ENCODE peak calls at places on chromosomes 12 and 14, in four cellular contexts. K, T, H and N are unnamed samples.
A peak's percentile ranks its signal among the peaks of the same experiment; 100 is the strongest.

GRCh38 chr12:53053223-53054111 is 3.6 kb downstream of the TNS2 start:
- DNase-seq in K (no peak), H (peak; percentile 84), T (peak; percentile 77), N (peak; percentile 65)

GRCh38 chr12:107287436-107288413 is 194.4 kb upstream of the CRY1 start:
- DNase-seq in K (no peak), T (no peak), H (no peak), N (no peak)

GRCh38 chr12:49750027-49750977 is 8.9 kb downstream of the TMBIM6 start:
- DNase-seq in T (peak; percentile 43), K (no peak), H (no peak), N (no peak)

GRCh38 chr14:50198503-50198902 is 32.9 kb downstream of the SOS2 start:
- DNase-seq in K (no peak), H (no peak), T (no peak), N (no peak)

GRCh38 chr12:126518596-126519200 is 1453.5 kb downstream of the AACS start:
- DNase-seq in H (no peak), T (no peak), K (no peak), N (no peak)

GRCh38 chr12:18907793-18908580 is 170.1 kb downstream of the CAPZA3 start:
- DNase-seq in T (no peak), K (no peak), H (no peak), N (no peak)

GRCh38 chr12:1634590-1635191 is 5.7 kb downstream of the WNT5B start:
- DNase-seq in T (peak; percentile 46), K (peak; percentile 78), H (peak; percentile 75), N (peak; percentile 39)

GRCh38 chr14:54489731-54490447 is 1.1 kb upstream of the GMFB start:
- DNase-seq in H (no peak), T (no peak), K (no peak), N (no peak)

GRCh38 chr12:95224202-95225170 is 6.9 kb downstream of the VEZT start:
- DNase-seq in K (no peak), H (no peak), T (no peak), N (no peak)

GRCh38 chr12:62320054-62320453 is 59.9 kb downstream of the USP15 start:
- DNase-seq in K (no peak), T (no peak), H (no peak), N (no peak)

GRCh38 chr14:63045234-63045611 is at the start of gene KCNH5:
- DNase-seq in T (no peak), H (no peak), K (no peak), N (no peak)

GRCh38 chr14:69620211-69620611 is 8.8 kb downstream of the SUSD6 start:
- DNase-seq in K (no peak), T (no peak), H (no peak), N (no peak)

GRCh38 chr12:5661820-5662219 is 229.9 kb downstream of the NTF3 start:
- DNase-seq in K (no peak), T (no peak), H (no peak), N (no peak)

GRCh38 chr12:5660271-5660670 is 228.4 kb downstream of the NTF3 start:
- DNase-seq in K (no peak), T (no peak), H (no peak), N (no peak)

GRCh38 chr12:5665615-5666014 is 233.7 kb downstream of the NTF3 start:
- DNase-seq in K (no peak), H (no peak), T (no peak), N (no peak)
- H3K27ac ChIP-seq in K (no peak overlapping the region), H (no peak overlapping the region), T (no peak overlapping the region), N (no peak overlapping the region)

GRCh38 chr12:87280893-87281292 is 748.3 kb downstream of the C12orf50 start:
- DNase-seq in H (no peak), K (no peak), T (no peak), N (no peak)
- H3K27ac ChIP-seq in H (no peak overlapping the region), K (no peak overlapping the region), T (no peak overlapping the region), N (no peak overlapping the region)

GRCh38 chr14:105449276-105450122 is 25.1 kb upstream of the CRIP2 start:
- DNase-seq in H (no peak), T (peak; percentile 18), K (no peak), N (no peak)

GRCh38 chr14:105446971-105447370 is 27.3 kb downstream of the MTA1 start:
- DNase-seq in K (no peak), T (no peak), H (no peak), N (no peak)

GRCh38 chr14:105450123-105450505 is 24.5 kb upstream of the CRIP2 start:
- DNase-seq in T (no peak), K (no peak), H (no peak), N (no peak)

GRCh38 chr14:105447651-105448640 is 26.7 kb upstream of the CRIP2 start:
- DNase-seq in H (no peak), K (no peak), T (peak; percentile 8), N (no peak)

DNA sequence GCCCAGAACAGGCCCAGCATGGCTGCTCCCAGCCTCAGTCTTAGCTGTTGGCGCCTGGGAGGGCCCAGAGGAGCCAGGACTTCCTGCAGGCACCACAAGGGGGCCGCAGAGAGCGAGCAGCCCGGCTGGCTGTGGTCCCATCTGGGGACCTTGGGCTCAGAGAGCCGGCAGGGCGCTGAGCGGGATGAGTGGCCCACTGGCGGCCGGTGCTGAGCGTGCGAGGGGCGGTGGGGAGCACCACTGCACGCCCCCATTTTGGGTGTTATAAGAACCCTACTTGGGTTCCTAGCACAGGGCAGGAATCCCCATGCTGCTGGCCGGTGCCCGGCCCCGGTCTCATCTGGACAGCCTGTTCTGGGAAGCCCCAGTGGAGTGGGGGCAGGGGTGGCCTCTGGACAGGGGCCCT is 25.9 kb upstream of the CRIP2 start:
- DNase-seq in H (peak; percentile 66), K (peak; percentile 52), T (peak; percentile 65), N (no peak)
- H3K27ac ChIP-seq in H (no peak overlapping the region), K (no peak overlapping the region), T (no peak overlapping the region), N (no peak overlapping the region)

DNA sequence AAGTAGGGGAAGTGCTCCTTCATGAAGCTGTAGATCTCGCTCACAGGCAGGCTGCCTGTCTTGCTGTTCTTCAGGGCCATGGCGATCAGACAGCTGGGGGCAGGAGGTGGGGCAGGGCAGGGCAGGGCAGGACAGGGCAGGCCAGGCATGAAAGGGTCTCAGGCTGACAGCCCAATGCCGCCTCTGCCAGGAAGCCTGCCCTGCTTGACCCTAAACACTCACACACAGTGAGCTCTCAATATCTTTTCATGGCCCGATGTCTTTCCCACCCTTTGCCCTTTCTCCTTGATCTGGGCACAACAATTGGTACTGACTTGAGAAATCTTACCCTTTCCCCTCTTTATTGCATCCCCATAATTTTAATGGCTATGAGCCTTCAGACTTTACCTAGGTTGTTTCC is 22.4 kb downstream of the FOXN4 start:
- DNase-seq in T (no peak), H (no peak), K (no peak), N (no peak)
- H3K27ac ChIP-seq in T (no peak overlapping the region), H (no peak overlapping the region), K (no peak overlapping the region), N (no peak overlapping the region)

GRCh38 chr12:113914176-113914575 is 51.9 kb downstream of the RBM19 start:
- DNase-seq in K (no peak), T (no peak), H (no peak), N (no peak)

GRCh38 chr12:113912761-113913295 is 53.3 kb downstream of the RBM19 start:
- DNase-seq in T (peak; percentile 41), H (peak; percentile 46), K (peak; percentile 73), N (peak; percentile 26)

GRCh38 chr12:113911971-113912760 is 54.0 kb downstream of the RBM19 start:
- DNase-seq in K (no peak), T (no peak), H (no peak), N (no peak)

GRCh38 chr12:113917393-113917792 is 48.7 kb downstream of the RBM19 start:
- DNase-seq in H (no peak), K (no peak), T (no peak), N (no peak)

DNA sequence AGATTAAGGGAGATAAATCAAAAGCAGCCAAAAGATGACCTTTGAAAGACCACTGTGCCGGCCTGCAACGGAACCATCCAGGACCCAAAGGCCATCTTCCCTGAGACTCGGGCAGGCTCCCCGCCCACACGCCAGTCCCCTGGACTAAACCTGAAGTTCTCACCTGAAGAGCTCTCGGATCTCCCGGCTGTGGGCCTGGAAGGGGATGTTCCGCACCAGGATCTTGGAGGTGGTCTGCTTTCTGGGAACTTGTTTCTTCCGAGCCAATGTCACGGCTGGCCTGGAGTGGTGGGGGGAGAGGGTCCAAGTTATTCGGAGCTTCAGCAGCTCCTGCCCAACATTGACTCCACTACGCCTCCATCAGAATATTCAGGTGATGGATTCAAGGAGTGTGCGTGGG is 51.3 kb downstream of the RBM19 start:
- DNase-seq in H (no peak), T (no peak), K (no peak), N (no peak)
- H3K27ac ChIP-seq in H (no peak overlapping the region), T (no peak overlapping the region), K (no peak overlapping the region), N (no peak overlapping the region)

GRCh38 chr14:58740584-58740983 is 102.8 kb downstream of the DACT1 start:
- DNase-seq in T (no peak), H (no peak), K (no peak), N (peak; percentile 45)
- H3K27ac ChIP-seq in T (no peak overlapping the region), H (no peak overlapping the region), K (no peak overlapping the region), N (peak overlapping the region; percentile 32)

GRCh38 chr12:118016424-118017264 is at the start of gene RFC5:
- DNase-seq in T (peak; percentile 97), H (peak; percentile 98), K (peak; percentile 96), N (peak; percentile 97)
- H3K27ac ChIP-seq in T (peak within 1 kb of the TSS; percentile 58), H (no peak within 1 kb of the TSS), K (no peak within 1 kb of the TSS), N (peak within 1 kb of the TSS; percentile 1)